ENCODE peak calls at places on chromosomes 4 and X, in four cellular contexts. D is transverse colon, I is ovary, F is A549. U is an unnamed sample.
A peak's percentile ranks its signal among the peaks of the same experiment; 100 is the strongest.

GRCh38 chrX:18630956-18631355 is 41.0 kb downstream of the RS1 start:
- DNase-seq in D (no peak), I (no peak), F (no peak), U (no peak)

GRCh38 chr4:34178476-34178875 is 2065.8 kb downstream of the ARAP2 start:
- DNase-seq in D (no peak), I (no peak), F (no peak), U (no peak)

GRCh38 chr4:110484767-110485166 is 8.8 kb downstream of the ENPEP start:
- DNase-seq in D (no peak), I (no peak), F (no peak), U (no peak)

GRCh38 chr4:37392540-37393255 is 148.2 kb downstream of the NWD2 start:
- DNase-seq in D (peak; percentile 23), I (no peak), F (no peak), U (peak; percentile 50)

GRCh38 chr4:60216752-60217151 is 983.4 kb upstream of the ADGRL3 start:
- DNase-seq in D (no peak), I (no peak), F (no peak), U (no peak)

GRCh38 chr4:38747629-38748028 is 35.2 kb downstream of the TLR10 start:
- DNase-seq in D (no peak), I (no peak), F (no peak), U (no peak)

GRCh38 chr4:61521451-61521850 is 321.3 kb downstream of the ADGRL3 start:
- DNase-seq in D (no peak), I (no peak), F (no peak), U (no peak)

GRCh38 chrX:12986886-12987285 is 12.0 kb downstream of the TMSB4X start:
- DNase-seq in D (no peak), I (no peak), F (no peak), U (no peak)

GRCh38 chrX:107324493-107325310 is 118.3 kb downstream of the DNAAF6 start:
- DNase-seq in D (no peak), I (peak; percentile 84), F (peak; percentile 8), U (no peak)

GRCh38 chrX:41452972-41453371 is 5.8 kb downstream of the NYX start:
- DNase-seq in D (no peak), I (no peak), F (no peak), U (no peak)

GRCh38 chr4:154916068-154916467 is 135.0 kb downstream of the RBM46 start:
- DNase-seq in D (no peak), I (no peak), F (no peak), U (no peak)

GRCh38 chrX:114619874-114620273 is 36.0 kb downstream of the HTR2C start:
- DNase-seq in D (no peak), I (no peak), F (no peak), U (no peak)

GRCh38 chrX:18406531-18407266 is 18.7 kb upstream of the CDKL5 start:
- DNase-seq in D (no peak), I (no peak), F (no peak), U (no peak)

GRCh38 chr4:107304699-107305286 is 268.7 kb upstream of the DKK2 start:
- DNase-seq in D (no peak), I (no peak), F (no peak), U (no peak)

DNA sequence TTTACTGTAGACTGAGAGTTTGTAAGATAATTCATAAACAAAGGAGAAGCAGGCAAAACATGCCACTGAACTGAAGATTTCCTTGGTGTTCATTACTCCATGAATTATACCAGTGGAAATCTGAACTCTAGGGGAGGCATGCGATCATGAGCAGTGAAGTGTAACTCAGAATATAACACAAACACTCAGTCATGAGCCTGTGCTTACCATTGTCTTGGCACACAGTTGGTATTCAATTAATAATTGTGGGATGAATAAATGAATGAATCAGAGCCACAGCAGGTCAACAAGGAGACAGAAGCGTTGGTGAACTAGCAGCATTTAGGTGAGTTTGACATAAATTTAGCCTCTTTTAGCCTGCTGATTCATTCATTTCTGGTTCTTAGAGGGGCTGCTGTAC is 263.5 kb upstream of the DKK2 start:
- DNase-seq in D (no peak), I (no peak), F (no peak), U (no peak)
- TF ChIP-seq EP300 in D (no peak), I (no peak), F (no peak), U (no peak)

GRCh38 chr4:111492501-111492900 is 652.8 kb upstream of the FAM241A start:
- DNase-seq in D (no peak), I (no peak), F (no peak), U (no peak)
- TF ChIP-seq EP300 in D (no peak), I (no peak), F (no peak), U (no peak)

DNA sequence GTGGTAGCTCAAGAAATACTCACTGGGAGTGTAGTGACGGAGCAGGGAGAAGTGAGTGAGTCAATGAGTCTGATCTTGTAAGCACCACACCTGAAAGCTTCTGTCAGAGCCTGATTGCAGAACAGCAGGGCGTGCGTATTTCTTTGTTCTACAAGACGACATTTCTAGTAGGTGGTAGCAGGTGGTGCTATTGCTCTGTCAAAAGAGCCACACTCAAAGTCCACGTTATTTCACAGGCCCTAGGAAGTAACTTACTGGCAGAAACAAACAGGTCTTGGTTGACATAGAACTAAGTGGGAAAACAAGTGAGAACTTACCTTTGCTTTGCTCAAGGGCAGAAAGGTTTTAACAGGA is 46.4 kb upstream of the SPRY1 start:
- DNase-seq in D (peak; percentile 36), I (no peak), F (no peak), U (peak; percentile 54)
- TF ChIP-seq EP300 in D (no peak), I (no peak), F (no peak), U (no peak)

DNA sequence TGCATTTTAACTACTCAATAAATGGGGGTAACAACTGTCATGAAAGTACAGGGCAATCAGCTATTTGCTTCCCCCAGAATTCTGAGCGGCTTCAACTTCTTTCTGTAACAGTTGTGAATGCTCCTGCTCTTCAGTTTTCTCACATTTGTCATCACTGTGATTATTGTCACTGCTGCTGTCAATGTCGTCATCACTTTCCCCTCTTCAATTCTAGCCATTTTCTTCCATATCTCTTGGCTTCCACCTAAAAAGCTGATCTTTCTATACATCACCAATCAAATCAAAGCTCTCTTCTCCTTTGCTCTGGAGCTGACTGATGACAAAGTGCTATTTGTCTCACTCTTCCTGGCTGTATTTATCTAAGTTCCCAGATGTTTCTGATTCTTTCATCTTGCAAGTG is 125.6 kb downstream of the COMMD8 start:
- DNase-seq in D (no peak), I (no peak), F (no peak), U (no peak)
- TF ChIP-seq EP300 in D (no peak), I (no peak), F (no peak), U (no peak)

DNA sequence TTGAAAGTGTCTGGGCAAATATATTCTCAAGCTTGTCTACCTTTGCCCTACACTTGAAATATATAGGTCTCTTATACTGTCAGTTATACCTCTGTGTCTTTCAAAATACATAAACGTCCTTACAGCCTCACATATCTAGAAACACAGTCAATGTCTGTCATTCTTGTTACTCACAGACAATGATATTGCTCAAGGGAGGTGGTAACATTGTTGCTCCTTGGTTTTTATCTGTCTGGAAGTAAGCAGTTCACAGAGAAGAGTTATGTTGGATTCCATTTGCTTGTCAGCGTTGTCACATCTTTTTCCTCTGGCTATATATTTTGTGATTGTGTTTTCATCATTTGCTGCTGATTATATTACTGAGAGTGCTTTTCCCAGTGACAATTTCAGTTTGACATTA is 1528.9 kb downstream of the PCDH7 start:
- DNase-seq in D (no peak), I (no peak), F (no peak), U (no peak)
- TF ChIP-seq EP300 in D (no peak), I (no peak), F (no peak), U (no peak)

GRCh38 chrX:135893294-135893817 is at the start of the genes CT45A10 and SAGE1:
- DNase-seq in D (no peak), I (no peak), F (no peak), U (no peak)
- TF ChIP-seq EP300 in D (no peak), I (no peak), F (no peak), U (no peak)

DNA sequence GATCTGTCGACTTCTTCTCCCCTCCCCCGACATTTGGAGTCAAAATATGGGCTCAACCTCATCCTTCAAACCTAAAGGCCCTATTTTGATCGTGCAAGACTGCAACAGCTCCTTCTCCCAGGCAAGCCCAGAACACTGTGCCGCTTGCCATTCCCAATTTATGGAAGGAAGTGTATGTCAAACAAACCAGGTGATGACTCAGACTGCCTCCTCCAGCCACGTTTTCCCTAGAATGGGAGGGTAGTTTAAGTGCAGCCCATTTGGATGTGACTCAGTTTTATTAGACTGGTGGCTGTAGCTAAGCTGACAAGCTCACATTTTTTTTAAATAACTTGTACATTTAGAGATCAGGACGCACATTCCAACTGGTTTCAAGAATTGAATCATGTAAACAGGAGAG is 570.4 kb upstream of the DIPK2B start:
- DNase-seq in D (peak; percentile 72), I (no peak), F (peak; percentile 59), U (peak; percentile 39)
- TF ChIP-seq EP300 in D (no peak), I (no peak), F (no peak), U (no peak)

GRCh38 chr4:133823177-133823576 is 378.4 kb downstream of the PABPC4L start:
- DNase-seq in D (no peak), I (no peak), F (no peak), U (no peak)
- TF ChIP-seq EP300 in D (no peak), I (no peak), F (no peak), U (no peak)